ENCODE peak calls at places on chromosomes 11 and 22, in nine cellular contexts. One of them, this sample, is unnamed.

GRCh38 chr11:96318850-96319249 is 24.1 kb downstream of the MAML2 start:
- DNase-seq in stimulated activated CD4-positive, alpha-beta T cell treated with anti-CD3 and anti-CD28 coated beads, TNF-alpha, amount 100 ng/mL, for 1 hour: no peak
- DNase-seq in hypothalamus: no peak
- DNase-seq in lung: no peak
- DNase-seq in iris pigment epithelial cell: no peak
- DNase-seq in EL: no peak
- DNase-seq in SW480: no peak
- DNase-seq in Kasumi-1: no peak
- DNase-seq in NCI-H1048: no peak
- DNase-seq in this sample: no peak

GRCh38 chr22:24140357-24140756 is 40.9 kb upstream of the SUSD2 start:
- DNase-seq in lung: no peak
- DNase-seq in iris pigment epithelial cell: no peak
- DNase-seq in NCI-H1048: no peak
- DNase-seq in EL: no peak
- DNase-seq in stimulated activated CD4-positive, alpha-beta T cell treated with anti-CD3 and anti-CD28 coated beads, TNF-alpha, amount 100 ng/mL, for 1 hour: no peak
- DNase-seq in Kasumi-1: peak
- DNase-seq in hypothalamus: peak
- DNase-seq in SW480: no peak
- DNase-seq in this sample: peak

GRCh38 chr11:110134120-110134519 is 40.9 kb downstream of the ZC3H12C start:
- DNase-seq in hypothalamus: no peak
- DNase-seq in SW480: no peak
- DNase-seq in iris pigment epithelial cell: no peak
- DNase-seq in stimulated activated CD4-positive, alpha-beta T cell treated with anti-CD3 and anti-CD28 coated beads, TNF-alpha, amount 100 ng/mL, for 1 hour: no peak
- DNase-seq in NCI-H1048: no peak
- DNase-seq in Kasumi-1: no peak
- DNase-seq in EL: no peak
- DNase-seq in lung: no peak
- DNase-seq in this sample: no peak

GRCh38 chr22:28440517-28441366 is 238.9 kb downstream of the TTC28 start:
- DNase-seq in NCI-H1048: no peak
- DNase-seq in stimulated activated CD4-positive, alpha-beta T cell treated with anti-CD3 and anti-CD28 coated beads, TNF-alpha, amount 100 ng/mL, for 1 hour: no peak
- DNase-seq in EL: peak
- DNase-seq in lung: no peak
- DNase-seq in SW480: no peak
- DNase-seq in iris pigment epithelial cell: peak
- DNase-seq in Kasumi-1: no peak
- DNase-seq in hypothalamus: no peak
- DNase-seq in this sample: no peak

GRCh38 chr22:19149047-19149883 is 827 bp downstream of the GSC2 start:
- DNase-seq in EL: peak
- DNase-seq in Kasumi-1: no peak
- DNase-seq in lung: no peak
- DNase-seq in hypothalamus: no peak
- DNase-seq in NCI-H1048: no peak
- DNase-seq in iris pigment epithelial cell: peak
- DNase-seq in stimulated activated CD4-positive, alpha-beta T cell treated with anti-CD3 and anti-CD28 coated beads, TNF-alpha, amount 100 ng/mL, for 1 hour: no peak
- DNase-seq in SW480: no peak
- DNase-seq in this sample: no peak

GRCh38 chr11:95668113-95668512 is 121.5 kb downstream of the FAM76B start:
- DNase-seq in stimulated activated CD4-positive, alpha-beta T cell treated with anti-CD3 and anti-CD28 coated beads, TNF-alpha, amount 100 ng/mL, for 1 hour: no peak
- DNase-seq in EL: no peak
- DNase-seq in NCI-H1048: no peak
- DNase-seq in SW480: no peak
- DNase-seq in iris pigment epithelial cell: no peak
- DNase-seq in Kasumi-1: no peak
- DNase-seq in lung: no peak
- DNase-seq in hypothalamus: no peak
- DNase-seq in this sample: no peak

GRCh38 chr11:34481307-34481706 is 32.3 kb downstream of the ELF5 start:
- DNase-seq in iris pigment epithelial cell: no peak
- DNase-seq in NCI-H1048: no peak
- DNase-seq in stimulated activated CD4-positive, alpha-beta T cell treated with anti-CD3 and anti-CD28 coated beads, TNF-alpha, amount 100 ng/mL, for 1 hour: no peak
- DNase-seq in lung: no peak
- DNase-seq in EL: no peak
- DNase-seq in hypothalamus: no peak
- DNase-seq in SW480: no peak
- DNase-seq in Kasumi-1: no peak
- DNase-seq in this sample: no peak

GRCh38 chr11:102157219-102157618 is 47.0 kb downstream of the YAP1 start:
- DNase-seq in iris pigment epithelial cell: peak
- DNase-seq in NCI-H1048: no peak
- DNase-seq in hypothalamus: no peak
- DNase-seq in stimulated activated CD4-positive, alpha-beta T cell treated with anti-CD3 and anti-CD28 coated beads, TNF-alpha, amount 100 ng/mL, for 1 hour: no peak
- DNase-seq in lung: peak
- DNase-seq in EL: peak
- DNase-seq in SW480: peak
- DNase-seq in Kasumi-1: no peak
- DNase-seq in this sample: no peak

GRCh38 chr11:93194673-93195291 is 3.0 kb downstream of the SLC36A4 start:
- DNase-seq in iris pigment epithelial cell: no peak
- DNase-seq in lung: no peak
- DNase-seq in SW480: no peak
- DNase-seq in NCI-H1048: no peak
- DNase-seq in hypothalamus: no peak
- DNase-seq in Kasumi-1: no peak
- DNase-seq in stimulated activated CD4-positive, alpha-beta T cell treated with anti-CD3 and anti-CD28 coated beads, TNF-alpha, amount 100 ng/mL, for 1 hour: no peak
- DNase-seq in EL: no peak
- DNase-seq in this sample: no peak

GRCh38 chr11:3131330-3131941 is 33.7 kb downstream of the OSBPL5 start:
- DNase-seq in hypothalamus: no peak
- DNase-seq in iris pigment epithelial cell: no peak
- DNase-seq in NCI-H1048: no peak
- DNase-seq in SW480: no peak
- DNase-seq in lung: no peak
- DNase-seq in Kasumi-1: no peak
- DNase-seq in stimulated activated CD4-positive, alpha-beta T cell treated with anti-CD3 and anti-CD28 coated beads, TNF-alpha, amount 100 ng/mL, for 1 hour: no peak
- DNase-seq in EL: no peak
- DNase-seq in this sample: no peak

GRCh38 chr11:46800177-46800576 is 45.9 kb downstream of the CKAP5 start:
- DNase-seq in NCI-H1048: no peak
- DNase-seq in Kasumi-1: no peak
- DNase-seq in stimulated activated CD4-positive, alpha-beta T cell treated with anti-CD3 and anti-CD28 coated beads, TNF-alpha, amount 100 ng/mL, for 1 hour: no peak
- DNase-seq in lung: no peak
- DNase-seq in EL: no peak
- DNase-seq in SW480: no peak
- DNase-seq in iris pigment epithelial cell: peak
- DNase-seq in hypothalamus: no peak
- DNase-seq in this sample: no peak

GRCh38 chr11:87306260-87306861 is 268.6 kb downstream of the TMEM135 start:
- DNase-seq in lung: no peak
- DNase-seq in EL: no peak
- DNase-seq in stimulated activated CD4-positive, alpha-beta T cell treated with anti-CD3 and anti-CD28 coated beads, TNF-alpha, amount 100 ng/mL, for 1 hour: no peak
- DNase-seq in SW480: no peak
- DNase-seq in iris pigment epithelial cell: no peak
- DNase-seq in hypothalamus: no peak
- DNase-seq in Kasumi-1: no peak
- DNase-seq in NCI-H1048: no peak
- DNase-seq in this sample: no peak

GRCh38 chr11:81070948-81071347 is 1630.1 kb upstream of the TENM4 start:
- DNase-seq in hypothalamus: no peak
- DNase-seq in SW480: no peak
- DNase-seq in iris pigment epithelial cell: no peak
- DNase-seq in EL: no peak
- DNase-seq in NCI-H1048: no peak
- DNase-seq in lung: no peak
- DNase-seq in Kasumi-1: peak
- DNase-seq in stimulated activated CD4-positive, alpha-beta T cell treated with anti-CD3 and anti-CD28 coated beads, TNF-alpha, amount 100 ng/mL, for 1 hour: no peak
- DNase-seq in this sample: peak

GRCh38 chr11:88484873-88485621 is 147.5 kb upstream of the CTSC start:
- DNase-seq in iris pigment epithelial cell: peak
- DNase-seq in stimulated activated CD4-positive, alpha-beta T cell treated with anti-CD3 and anti-CD28 coated beads, TNF-alpha, amount 100 ng/mL, for 1 hour: no peak
- DNase-seq in lung: no peak
- DNase-seq in EL: peak
- DNase-seq in hypothalamus: no peak
- DNase-seq in NCI-H1048: no peak
- DNase-seq in SW480: peak
- DNase-seq in Kasumi-1: peak
- DNase-seq in this sample: peak

GRCh38 chr11:1140642-1141490 is 16.9 kb upstream of the MUC5AC start:
- DNase-seq in SW480: no peak
- DNase-seq in NCI-H1048: no peak
- DNase-seq in iris pigment epithelial cell: no peak
- DNase-seq in hypothalamus: no peak
- DNase-seq in lung: no peak
- DNase-seq in stimulated activated CD4-positive, alpha-beta T cell treated with anti-CD3 and anti-CD28 coated beads, TNF-alpha, amount 100 ng/mL, for 1 hour: no peak
- DNase-seq in EL: no peak
- DNase-seq in Kasumi-1: no peak
- DNase-seq in this sample: no peak

GRCh38 chr11:75816561-75817239 is 1.7 kb downstream of the UVRAG start:
- DNase-seq in hypothalamus: no peak
- DNase-seq in Kasumi-1: peak
- DNase-seq in NCI-H1048: no peak
- DNase-seq in stimulated activated CD4-positive, alpha-beta T cell treated with anti-CD3 and anti-CD28 coated beads, TNF-alpha, amount 100 ng/mL, for 1 hour: no peak
- DNase-seq in iris pigment epithelial cell: no peak
- DNase-seq in EL: no peak
- DNase-seq in SW480: peak
- DNase-seq in lung: no peak
- DNase-seq in this sample: peak

GRCh38 chr11:77166021-77166420 is 38.0 kb downstream of the MYO7A start:
- DNase-seq in hypothalamus: no peak
- DNase-seq in Kasumi-1: no peak
- DNase-seq in NCI-H1048: no peak
- DNase-seq in stimulated activated CD4-positive, alpha-beta T cell treated with anti-CD3 and anti-CD28 coated beads, TNF-alpha, amount 100 ng/mL, for 1 hour: no peak
- DNase-seq in iris pigment epithelial cell: no peak
- DNase-seq in lung: no peak
- DNase-seq in EL: no peak
- DNase-seq in SW480: no peak
- DNase-seq in this sample: no peak

GRCh38 chr11:41256060-41256459 is 203.4 kb downstream of the LRRC4C start:
- DNase-seq in SW480: no peak
- DNase-seq in EL: no peak
- DNase-seq in hypothalamus: no peak
- DNase-seq in lung: no peak
- DNase-seq in Kasumi-1: no peak
- DNase-seq in stimulated activated CD4-positive, alpha-beta T cell treated with anti-CD3 and anti-CD28 coated beads, TNF-alpha, amount 100 ng/mL, for 1 hour: no peak
- DNase-seq in NCI-H1048: no peak
- DNase-seq in iris pigment epithelial cell: no peak
- DNase-seq in this sample: no peak

GRCh38 chr22:31532060-31532459 is 35.7 kb downstream of the SFI1 start:
- DNase-seq in hypothalamus: no peak
- DNase-seq in stimulated activated CD4-positive, alpha-beta T cell treated with anti-CD3 and anti-CD28 coated beads, TNF-alpha, amount 100 ng/mL, for 1 hour: no peak
- DNase-seq in EL: peak
- DNase-seq in SW480: no peak
- DNase-seq in NCI-H1048: no peak
- DNase-seq in Kasumi-1: no peak
- DNase-seq in iris pigment epithelial cell: no peak
- DNase-seq in lung: no peak
- DNase-seq in this sample: no peak

GRCh38 chr11:130866831-130867230 is 49.4 kb downstream of the SNX19 start:
- DNase-seq in NCI-H1048: no peak
- DNase-seq in Kasumi-1: no peak
- DNase-seq in iris pigment epithelial cell: no peak
- DNase-seq in lung: no peak
- DNase-seq in stimulated activated CD4-positive, alpha-beta T cell treated with anti-CD3 and anti-CD28 coated beads, TNF-alpha, amount 100 ng/mL, for 1 hour: no peak
- DNase-seq in EL: no peak
- DNase-seq in SW480: no peak
- DNase-seq in hypothalamus: no peak
- DNase-seq in this sample: no peak

GRCh38 chr22:38762607-38763006 is 6.8 kb upstream of the SUN2 start:
- DNase-seq in SW480: no peak
- DNase-seq in Kasumi-1: no peak
- DNase-seq in hypothalamus: no peak
- DNase-seq in stimulated activated CD4-positive, alpha-beta T cell treated with anti-CD3 and anti-CD28 coated beads, TNF-alpha, amount 100 ng/mL, for 1 hour: no peak
- DNase-seq in NCI-H1048: no peak
- DNase-seq in iris pigment epithelial cell: no peak
- DNase-seq in lung: no peak
- DNase-seq in EL: no peak
- DNase-seq in this sample: no peak

GRCh38 chr11:111512296-111513239 is at the start of gene BTG4:
- DNase-seq in hypothalamus: no peak
- DNase-seq in lung: no peak
- DNase-seq in SW480: no peak
- DNase-seq in iris pigment epithelial cell: peak
- DNase-seq in EL: peak
- DNase-seq in NCI-H1048: no peak
- DNase-seq in Kasumi-1: no peak
- DNase-seq in stimulated activated CD4-positive, alpha-beta T cell treated with anti-CD3 and anti-CD28 coated beads, TNF-alpha, amount 100 ng/mL, for 1 hour: no peak
- DNase-seq in this sample: no peak

GRCh38 chr11:128335729-128336128 is 251.6 kb downstream of the ETS1 start:
- DNase-seq in SW480: no peak
- DNase-seq in stimulated activated CD4-positive, alpha-beta T cell treated with anti-CD3 and anti-CD28 coated beads, TNF-alpha, amount 100 ng/mL, for 1 hour: no peak
- DNase-seq in Kasumi-1: no peak
- DNase-seq in hypothalamus: no peak
- DNase-seq in lung: no peak
- DNase-seq in iris pigment epithelial cell: no peak
- DNase-seq in EL: no peak
- DNase-seq in NCI-H1048: no peak
- DNase-seq in this sample: no peak

GRCh38 chr22:24376606-24377005 is 50.8 kb upstream of the ADORA2A start:
- DNase-seq in iris pigment epithelial cell: no peak
- DNase-seq in hypothalamus: no peak
- DNase-seq in EL: no peak
- DNase-seq in Kasumi-1: no peak
- DNase-seq in SW480: no peak
- DNase-seq in stimulated activated CD4-positive, alpha-beta T cell treated with anti-CD3 and anti-CD28 coated beads, TNF-alpha, amount 100 ng/mL, for 1 hour: no peak
- DNase-seq in lung: no peak
- DNase-seq in NCI-H1048: no peak
- DNase-seq in this sample: peak

GRCh38 chr11:134532921-134533421 is 120.9 kb upstream of the B3GAT1 start:
- DNase-seq in lung: no peak
- DNase-seq in NCI-H1048: no peak
- DNase-seq in iris pigment epithelial cell: no peak
- DNase-seq in EL: no peak
- DNase-seq in hypothalamus: no peak
- DNase-seq in SW480: no peak
- DNase-seq in stimulated activated CD4-positive, alpha-beta T cell treated with anti-CD3 and anti-CD28 coated beads, TNF-alpha, amount 100 ng/mL, for 1 hour: no peak
- DNase-seq in Kasumi-1: no peak
- DNase-seq in this sample: no peak

GRCh38 chr22:41398921-41399320 is 17.2 kb downstream of the TEF start:
- DNase-seq in EL: no peak
- DNase-seq in Kasumi-1: no peak
- DNase-seq in SW480: no peak
- DNase-seq in stimulated activated CD4-positive, alpha-beta T cell treated with anti-CD3 and anti-CD28 coated beads, TNF-alpha, amount 100 ng/mL, for 1 hour: no peak
- DNase-seq in lung: no peak
- DNase-seq in NCI-H1048: no peak
- DNase-seq in hypothalamus: no peak
- DNase-seq in iris pigment epithelial cell: no peak
- DNase-seq in this sample: no peak

GRCh38 chr11:30228323-30228884 is 2.4 kb upstream of the FSHB start:
- DNase-seq in iris pigment epithelial cell: no peak
- DNase-seq in hypothalamus: no peak
- DNase-seq in SW480: no peak
- DNase-seq in lung: no peak
- DNase-seq in stimulated activated CD4-positive, alpha-beta T cell treated with anti-CD3 and anti-CD28 coated beads, TNF-alpha, amount 100 ng/mL, for 1 hour: no peak
- DNase-seq in EL: no peak
- DNase-seq in Kasumi-1: no peak
- DNase-seq in NCI-H1048: no peak
- DNase-seq in this sample: no peak

GRCh38 chr11:63623513-63624140 is 9.4 kb upstream of the PLAAT3 start:
- DNase-seq in stimulated activated CD4-positive, alpha-beta T cell treated with anti-CD3 and anti-CD28 coated beads, TNF-alpha, amount 100 ng/mL, for 1 hour: no peak
- DNase-seq in iris pigment epithelial cell: no peak
- DNase-seq in NCI-H1048: no peak
- DNase-seq in hypothalamus: no peak
- DNase-seq in lung: no peak
- DNase-seq in EL: no peak
- DNase-seq in Kasumi-1: no peak
- DNase-seq in SW480: no peak
- DNase-seq in this sample: no peak

GRCh38 chr11:2522636-2523255 is 77.9 kb downstream of the KCNQ1 start:
- DNase-seq in Kasumi-1: no peak
- DNase-seq in stimulated activated CD4-positive, alpha-beta T cell treated with anti-CD3 and anti-CD28 coated beads, TNF-alpha, amount 100 ng/mL, for 1 hour: no peak
- DNase-seq in lung: no peak
- DNase-seq in EL: no peak
- DNase-seq in iris pigment epithelial cell: no peak
- DNase-seq in NCI-H1048: no peak
- DNase-seq in SW480: no peak
- DNase-seq in hypothalamus: no peak
- DNase-seq in this sample: no peak

GRCh38 chr11:92383430-92383829 is 158.8 kb downstream of the FAT3 start:
- DNase-seq in EL: peak
- DNase-seq in Kasumi-1: no peak
- DNase-seq in iris pigment epithelial cell: peak
- DNase-seq in NCI-H1048: no peak
- DNase-seq in lung: no peak
- DNase-seq in stimulated activated CD4-positive, alpha-beta T cell treated with anti-CD3 and anti-CD28 coated beads, TNF-alpha, amount 100 ng/mL, for 1 hour: no peak
- DNase-seq in hypothalamus: no peak
- DNase-seq in SW480: no peak
- DNase-seq in this sample: no peak

GRCh38 chr11:850777-851762 is 8.4 kb downstream of the TSPAN4 start:
- DNase-seq in stimulated activated CD4-positive, alpha-beta T cell treated with anti-CD3 and anti-CD28 coated beads, TNF-alpha, amount 100 ng/mL, for 1 hour: no peak
- DNase-seq in iris pigment epithelial cell: no peak
- DNase-seq in NCI-H1048: no peak
- DNase-seq in Kasumi-1: peak
- DNase-seq in EL: no peak
- DNase-seq in SW480: no peak
- DNase-seq in lung: no peak
- DNase-seq in hypothalamus: no peak
- DNase-seq in this sample: no peak

This sample was measured in AML-193.